ENCODE peak calls at places on chromosomes 2 and 18, in five cellular contexts. X, H, Z, S and V are unnamed samples. For H3K27me3, the result is how much of the 10 kb centered on the place peaks cover.

GRCh38 chr2:239196474-239197021 is 204.3 kb downstream of the HDAC4 start:
- DNase-seq in Z (no peak), S (no peak), X (no peak), H (no peak), V (peak)

GRCh38 chr18:77000527-77000926 is 132.1 kb downstream of the MBP start:
- DNase-seq in S (no peak), X (peak), Z (peak), H (peak), V (peak)

GRCh38 chr2:157785200-157785599 is 90.9 kb downstream of the ACVR1 start:
- DNase-seq in Z (no peak), H (peak), S (no peak), X (no peak), V (no peak)

GRCh38 chr18:58254873-58255511 is 211.0 kb downstream of the NEDD4L start:
- DNase-seq in X (no peak), S (no peak), H (peak), Z (no peak), V (no peak)

GRCh38 chr2:83991992-83992391 is 467.1 kb downstream of the SUCLG1 start:
- DNase-seq in S (peak), H (no peak), Z (no peak), X (no peak), V (no peak)

GRCh38 chr18:13289501-13290205 is 71.1 kb downstream of the LDLRAD4 start:
- DNase-seq in H (no peak), Z (no peak), X (no peak), S (no peak), V (no peak)

GRCh38 chr2:228728961-228729360 is 542.1 kb downstream of the PID1 start:
- DNase-seq in H (no peak), Z (no peak), S (no peak), X (no peak), V (no peak)

GRCh38 chr2:7417845-7418244 is 500.6 kb downstream of the RNF144A start:
- DNase-seq in X (no peak), Z (no peak), S (no peak), H (no peak), V (no peak)

GRCh38 chr2:121634354-121635307 is 14.6 kb downstream of the CLASP1 start:
- DNase-seq in X (no peak), Z (no peak), S (peak), H (peak), V (no peak)

GRCh38 chr2:148351439-148352143 is 293.0 kb upstream of the EPC2 start:
- DNase-seq in H (no peak), S (no peak), Z (no peak), X (no peak), V (no peak)

GRCh38 chr18:79542213-79542612 is 137.4 kb upstream of the CTDP1 start:
- DNase-seq in H (no peak), X (no peak), S (no peak), Z (no peak), V (no peak)
- H3K27me3 ChIP-seq in H (under half), X (under half), S (under half), Z (under half), V (under half)

DNA sequence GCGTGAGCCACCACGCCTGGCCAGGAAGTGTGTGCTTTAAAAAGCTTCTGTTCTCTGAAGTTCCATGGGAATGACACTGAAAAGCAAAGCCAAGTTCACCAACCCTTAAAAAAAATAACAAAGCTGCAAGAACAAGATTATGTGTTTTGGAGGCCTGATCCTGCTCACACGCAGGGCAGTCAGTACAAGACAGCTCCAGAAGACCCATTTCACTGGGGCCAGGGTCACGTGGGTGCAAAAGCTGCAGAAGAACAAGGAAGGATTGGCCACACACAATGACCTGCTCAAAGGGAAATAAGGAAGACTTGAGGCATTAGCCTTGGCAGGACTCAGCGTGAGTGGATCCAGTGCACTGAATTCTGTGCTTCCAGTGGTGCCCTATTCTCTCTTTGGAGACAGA is 187.9 kb downstream of the NCK2 start:
- DNase-seq in Z (no peak), X (no peak), S (no peak), H (no peak), V (no peak)
- TF ChIP-seq POLR2A in Z (no peak), X (no peak), S (no peak), H (no peak), V (no peak)

GRCh38 chr2:42100696-42101585 is 53.1 kb downstream of the PKDCC start:
- DNase-seq in X (peak), H (peak), S (no peak), Z (no peak), V (peak)
- H3K4me3 ChIP-seq in X (peak), H (no peak), S (no peak), Z (peak), V (peak)

GRCh38 chr18:59382388-59382787 is 23.3 kb upstream of the LMAN1 start:
- DNase-seq in S (no peak), H (no peak), X (no peak), Z (no peak), V (no peak)

GRCh38 chr18:59379772-59380530 is 20.9 kb upstream of the LMAN1 start:
- DNase-seq in Z (no peak), S (no peak), H (peak), X (no peak), V (no peak)

GRCh38 chr18:59380706-59381105 is 21.6 kb upstream of the LMAN1 start:
- DNase-seq in Z (no peak), H (no peak), S (no peak), X (no peak), V (no peak)

GRCh38 chr18:59383831-59384230 is 24.8 kb upstream of the LMAN1 start:
- DNase-seq in H (no peak), Z (no peak), X (no peak), S (no peak), V (no peak)

DNA sequence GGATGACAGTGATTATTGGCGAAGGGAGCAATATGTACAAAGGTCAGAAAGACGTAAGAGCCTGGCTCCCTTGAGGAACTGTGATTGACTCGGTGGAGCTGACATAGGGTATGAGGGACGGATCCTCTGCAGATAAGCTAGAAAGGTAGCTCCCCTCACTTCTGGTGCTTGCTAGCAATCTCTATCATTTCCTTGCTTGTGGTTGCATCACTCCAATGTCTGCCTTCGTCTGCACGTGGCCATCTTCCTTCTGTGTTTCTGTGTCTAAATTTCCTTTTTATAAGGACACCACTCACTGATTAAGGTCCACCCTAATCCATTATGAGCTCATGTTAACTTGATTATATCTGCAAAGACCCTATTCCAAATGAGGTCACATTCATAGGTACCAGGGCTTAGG is 22.9 kb upstream of the LMAN1 start:
- DNase-seq in H (no peak), S (no peak), Z (no peak), X (no peak), V (no peak)
- H3K27me3 ChIP-seq in H (under half), S (under half), Z (under half), X (under half), V (under half)

DNA sequence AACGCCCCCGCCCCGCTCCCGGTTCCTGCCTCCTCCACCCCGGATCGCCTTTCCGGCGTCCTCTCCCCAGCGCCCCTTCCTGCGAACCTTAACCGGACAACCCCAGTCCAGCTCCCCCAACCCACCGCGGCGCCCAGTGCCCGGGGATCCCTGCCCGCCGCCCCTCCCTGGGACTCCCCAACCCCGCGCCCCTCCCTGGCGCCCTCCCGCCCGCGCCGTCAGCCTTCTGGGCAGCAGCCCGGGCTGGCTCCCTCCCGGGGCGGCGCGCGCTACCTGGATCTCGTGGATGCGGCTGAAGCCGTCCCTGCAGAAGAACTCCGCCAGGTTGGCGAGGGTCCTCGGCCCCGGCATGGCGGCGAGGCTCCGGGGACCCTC is 396 bp downstream of the CYP27C1 start:
- DNase-seq in H (no peak), Z (no peak), X (no peak), S (no peak), V (peak)
- TF ChIP-seq POLR2A in H (no peak), Z (no peak), X (no peak), S (no peak), V (no peak)